ENCODE peak calls at places on chromosomes 7 and 10, in five cellular contexts. F is hepatocyte, L is colonic mucosa, G is mammary epithelial cell, K is psoas muscle. X is an unnamed sample.

GRCh38 chr7:69932034-69932628 is 333.9 kb downstream of the AUTS2 start:
- DNase-seq in F (peak; percentile 61), G (no peak), L (no peak), K (no peak), X (peak; percentile 2)

GRCh38 chr7:151123485-151124204 is 37.4 kb downstream of the AGAP3 start:
- DNase-seq in G (peak; percentile 66), F (peak; percentile 92), L (peak; percentile 90), K (peak; percentile 91), X (peak; percentile 72)

GRCh38 chr10:27413387-27413786 is 90.7 kb upstream of the RAB18 start:
- DNase-seq in K (no peak), F (no peak), G (no peak), L (no peak), X (no peak)

GRCh38 chr7:81284576-81284975 is 365.7 kb upstream of the SEMA3C start:
- DNase-seq in G (peak; percentile 73), K (no peak), L (no peak), F (no peak), X (peak; percentile 22)

GRCh38 chr10:71449026-71449425 is 52.3 kb downstream of the CDH23 start:
- DNase-seq in L (no peak), F (no peak), K (no peak), G (no peak), X (no peak)

GRCh38 chr7:1452205-1452604 is 7.1 kb downstream of the MICALL2 start:
- DNase-seq in L (no peak), G (peak; percentile 42), F (no peak), K (no peak), X (peak; percentile 51)

GRCh38 chr7:128217030-128217805 is 23.9 kb upstream of the LEP start:
- DNase-seq in K (no peak), F (no peak), L (no peak), G (peak; percentile 96), X (peak; percentile 76)

GRCh38 chr10:35006836-35007235 is 83.3 kb downstream of the CUL2 start:
- DNase-seq in F (no peak), K (no peak), L (no peak), G (no peak), X (no peak)

GRCh38 chr7:116689787-116690186 is 17.8 kb downstream of the MET start:
- DNase-seq in L (no peak), K (no peak), F (no peak), G (peak; percentile 63), X (no peak)

GRCh38 chr7:152462995-152463713 is 27.4 kb upstream of the KMT2C start:
- DNase-seq in G (no peak), K (no peak), L (no peak), F (peak; percentile 81), X (peak; percentile 13)

GRCh38 chr7:803243-803635 is 29.0 kb upstream of the SUN1 start:
- DNase-seq in K (no peak), L (no peak), F (no peak), G (no peak), X (no peak)

GRCh38 chr7:51142741-51143390 is 173.7 kb downstream of the COBL start:
- DNase-seq in F (no peak), K (no peak), G (no peak), L (no peak), X (no peak)

GRCh38 chr10:44978213-44978569 is 418 bp downstream of the DEPP1 start:
- DNase-seq in F (no peak), L (no peak), G (no peak), K (no peak), X (no peak)

GRCh38 chr7:25989140-25989705 is 162.8 kb upstream of the NFE2L3 start:
- DNase-seq in G (no peak), K (no peak), F (peak; percentile 33), L (peak; percentile 50), X (no peak)

GRCh38 chr7:148912758-148913541 is 28.9 kb upstream of the EZH2 start:
- DNase-seq in F (no peak), G (no peak), L (no peak), K (no peak), X (no peak)

GRCh38 chr10:114879541-114880158 is 58.1 kb downstream of the FHIP2A start:
- DNase-seq in G (no peak), L (no peak), F (peak; percentile 25), K (no peak), X (no peak)

GRCh38 chr7:70389752-70390151 is 742.2 kb upstream of the GALNT17 start:
- DNase-seq in F (no peak), L (no peak), G (no peak), K (no peak), X (no peak)

GRCh38 chr10:34262965-34263364 is 552.1 kb downstream of the PARD3 start:
- DNase-seq in G (no peak), K (no peak), F (no peak), L (no peak), X (no peak)

GRCh38 chr10:124264271-124264670 is 154.5 kb downstream of the OAT start:
- DNase-seq in F (no peak), G (no peak), L (no peak), K (no peak), X (no peak)
- H3K27ac ChIP-seq in F (no peak overlapping the region), G (no peak overlapping the region), L (no peak overlapping the region), K (no peak overlapping the region), X (no peak overlapping the region)

GRCh38 chr10:23293973-23294372 is 50.6 kb downstream of the C10orf67 start:
- DNase-seq in F (no peak), G (no peak), L (no peak), K (no peak), X (no peak)

GRCh38 chr10:23291551-23292334 is 52.9 kb downstream of the C10orf67 start:
- DNase-seq in K (no peak), L (no peak), F (peak; percentile 10), G (no peak), X (no peak)

GRCh38 chr10:23294638-23295247 is 49.9 kb downstream of the C10orf67 start:
- DNase-seq in L (no peak), K (no peak), G (no peak), F (no peak), X (peak; percentile 11)

DNA sequence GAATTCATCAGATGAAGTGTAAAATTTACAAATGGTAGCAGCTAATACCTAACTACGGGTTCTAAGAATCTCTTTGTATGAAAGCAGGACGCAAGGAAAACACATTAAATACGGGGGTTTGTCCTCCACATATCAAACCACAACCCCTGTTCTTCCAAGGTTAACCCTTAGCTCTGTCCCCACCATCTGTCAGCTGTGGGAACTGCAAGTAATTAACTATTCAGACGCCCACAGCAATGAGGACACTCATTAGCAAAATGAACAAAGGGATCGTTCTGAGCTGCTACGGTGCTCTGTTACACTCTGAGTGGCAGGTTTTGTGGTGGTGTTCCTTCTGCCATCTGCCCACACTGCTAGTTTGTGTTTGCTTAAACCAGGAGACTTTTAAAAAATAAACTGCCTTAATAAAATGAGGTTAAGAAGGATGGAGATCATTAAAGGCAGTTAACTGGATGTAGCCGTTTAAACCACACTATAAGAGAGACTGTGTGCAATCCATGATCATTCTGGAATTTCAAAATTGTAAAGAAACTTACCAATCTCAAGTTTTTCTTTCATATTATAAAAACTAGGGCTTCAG is 51.4 kb downstream of the C10orf67 start:
- DNase-seq in F (peak; percentile 59), L (peak; percentile 27), G (peak; percentile 20), K (no peak), X (peak; percentile 38)
- TF ChIP-seq CTCF in F (peak; percentile 55), L (no peak), G (peak; percentile 77), K (no peak), X (peak; percentile 72)

GRCh38 chr7:36607206-36607515 is 117.1 kb downstream of the AOAH start:
- DNase-seq in G (no peak), F (no peak), L (no peak), K (no peak), X (no peak)
- H3K27ac ChIP-seq in G (no peak overlapping the region), F (no peak overlapping the region), L (no peak overlapping the region), K (no peak overlapping the region), X (no peak overlapping the region)

DNA sequence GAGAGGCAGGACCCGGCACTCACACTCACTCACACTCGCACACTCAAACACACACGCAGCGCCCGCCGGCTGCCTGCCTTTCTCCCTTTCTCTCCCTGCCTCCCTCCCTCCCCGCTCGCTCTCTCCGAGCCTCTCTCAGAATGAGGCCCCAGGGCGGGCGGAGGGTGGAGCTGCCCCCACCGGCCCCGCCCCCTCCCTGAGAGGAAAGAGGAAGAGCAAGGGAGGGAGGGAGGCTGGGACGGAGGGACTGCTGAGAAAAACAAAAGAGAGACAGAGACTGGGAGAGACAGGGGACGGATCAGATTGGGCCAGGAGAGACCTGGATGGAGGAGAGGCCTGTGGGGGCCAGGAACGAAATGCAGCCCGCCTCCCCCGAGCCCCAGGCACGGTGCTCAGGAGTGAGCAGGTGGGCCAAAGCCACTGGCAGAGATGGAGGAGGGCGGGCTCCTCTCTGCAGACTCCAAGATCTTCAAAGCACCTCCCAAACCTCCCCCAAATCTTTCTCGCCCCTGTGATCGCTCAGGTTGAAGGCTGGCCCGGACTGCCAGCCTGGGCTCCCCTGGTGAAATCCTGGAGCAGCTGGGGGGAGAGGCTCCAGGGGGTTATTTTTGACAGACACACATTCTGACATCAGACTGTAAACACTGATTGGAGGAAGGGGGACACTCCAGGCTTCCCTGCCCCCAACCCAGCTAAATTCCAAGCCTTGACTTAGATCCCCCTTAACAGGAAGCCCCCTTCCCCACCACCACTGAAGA is 5.1 kb downstream of the LDB1 start:
- DNase-seq in F (peak; percentile 95), L (peak; percentile 96), G (peak; percentile 85), K (peak; percentile 93), X (peak; percentile 92)
- TF ChIP-seq CTCF in F (no peak), L (no peak), G (no peak), K (no peak), X (no peak)

DNA sequence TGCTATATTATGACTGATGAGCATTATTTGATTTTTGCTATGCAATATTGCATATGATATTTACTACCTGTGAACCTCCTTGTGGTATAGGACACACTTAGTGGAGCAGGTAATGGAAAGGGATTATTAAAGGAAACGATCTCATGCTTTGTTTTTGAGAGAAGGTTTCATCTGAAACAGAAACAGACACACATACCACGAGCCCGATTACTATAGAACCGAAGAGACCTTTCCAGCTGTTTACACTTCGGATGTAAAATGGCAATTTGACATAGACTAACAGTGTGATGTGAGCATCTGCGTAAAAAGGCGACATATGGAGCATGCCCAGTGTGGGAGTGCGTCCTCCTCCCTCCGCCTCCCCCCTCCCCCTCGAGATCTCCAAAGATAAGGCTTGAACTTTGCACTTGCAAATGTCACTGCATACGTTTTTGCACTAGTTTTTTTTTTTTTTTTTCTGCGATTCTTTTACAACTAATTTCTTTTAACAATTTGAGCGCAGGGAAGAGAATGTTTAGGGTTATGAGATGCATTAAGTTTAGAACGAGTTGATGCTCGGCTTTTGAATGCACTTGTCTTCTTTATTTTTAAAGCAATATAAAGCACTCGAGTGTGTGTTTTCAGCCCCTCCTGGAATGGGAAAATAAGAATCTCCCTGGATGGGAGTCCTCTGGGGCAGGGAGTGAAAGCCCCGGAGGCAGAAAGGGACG is 251.0 kb downstream of the NSUN6 start:
- DNase-seq in G (no peak), L (peak; percentile 88), F (peak; percentile 76), K (no peak), X (no peak)
- H3K27ac ChIP-seq in G (no peak overlapping the region), L (peak overlapping the region; percentile 80), F (peak overlapping the region; percentile 64), K (no peak overlapping the region), X (no peak overlapping the region)

X was measured in RWPE1.